ENCODE peak calls at places on chromosomes 6 and 20, in eight cellular contexts. A, N, G, T, Q, V, F and I are unnamed samples.
A peak's percentile ranks its signal among the peaks of the same experiment; 100 is the strongest.

GRCh38 chr20:20373046-20373706 is 5.3 kb downstream of the INSM1 start:
- DNase-seq in Q (no peak), G (no peak), N (no peak), V (no peak), F (no peak), A (no peak), T (no peak), I (no peak)

GRCh38 chr6:129331450-129332138 is 378.4 kb downstream of the ARHGAP18 start:
- DNase-seq in V (no peak), Q (no peak), N (no peak), T (no peak), G (no peak), F (no peak), A (peak; percentile 73), I (no peak)

GRCh38 chr6:33856655-33857054 is 52.9 kb upstream of the MLN start:
- DNase-seq in T (no peak), Q (no peak), F (no peak), N (no peak), A (no peak), V (no peak), G (no peak), I (no peak)

GRCh38 chr6:97591955-97592354 is 308.9 kb upstream of the MMS22L start:
- DNase-seq in T (no peak), Q (no peak), F (no peak), V (no peak), G (no peak), N (no peak), A (no peak), I (no peak)

GRCh38 chr6:106114492-106114891 is 28.4 kb downstream of the PRDM1 start:
- DNase-seq in T (no peak), F (no peak), G (no peak), Q (no peak), A (no peak), V (no peak), N (no peak), I (no peak)

GRCh38 chr20:25668446-25668845 is 28.2 kb downstream of the ZNF337 start:
- DNase-seq in V (no peak), Q (no peak), A (no peak), G (no peak), N (no peak), F (no peak), T (no peak), I (no peak)

GRCh38 chr20:56893206-56893605 is 264.1 kb downstream of the TFAP2C start:
- DNase-seq in G (no peak), T (no peak), A (no peak), F (no peak), Q (no peak), V (no peak), N (no peak), I (no peak)

GRCh38 chr6:89351632-89352328 is 742 bp downstream of the UBE2J1 start:
- DNase-seq in N (no peak), A (peak; percentile 47), F (no peak), G (no peak), T (no peak), Q (no peak), V (no peak), I (no peak)

GRCh38 chr6:110878751-110879539 is 4.4 kb downstream of the AMD1 start:
- DNase-seq in T (no peak), Q (no peak), A (peak; percentile 21), F (no peak), G (no peak), N (no peak), V (peak; percentile 20), I (peak; percentile 69)

GRCh38 chr6:123263981-123264380 is 267.9 kb downstream of the CLVS2 start:
- DNase-seq in T (no peak), F (no peak), Q (no peak), N (no peak), V (no peak), A (no peak), G (no peak), I (no peak)

GRCh38 chr6:150813319-150813992 is 52.0 kb upstream of the MTHFD1L start:
- DNase-seq in G (no peak), N (no peak), T (no peak), Q (no peak), A (no peak), F (peak; percentile 92), V (no peak), I (peak; percentile 23)

GRCh38 chr6:139647001-139647400 is 272.6 kb upstream of the CITED2 start:
- DNase-seq in A (no peak), N (no peak), G (no peak), V (no peak), T (no peak), F (no peak), Q (no peak), I (no peak)

GRCh38 chr6:53654745-53655240 is 10.8 kb downstream of the KLHL31 start:
- DNase-seq in T (no peak), Q (no peak), F (no peak), A (no peak), G (no peak), N (no peak), V (no peak), I (no peak)

GRCh38 chr6:61887425-61887824 is 398.6 kb downstream of the KHDRBS2 start:
- DNase-seq in N (no peak), T (no peak), A (no peak), G (no peak), V (no peak), F (no peak), Q (no peak), I (no peak)

DNA sequence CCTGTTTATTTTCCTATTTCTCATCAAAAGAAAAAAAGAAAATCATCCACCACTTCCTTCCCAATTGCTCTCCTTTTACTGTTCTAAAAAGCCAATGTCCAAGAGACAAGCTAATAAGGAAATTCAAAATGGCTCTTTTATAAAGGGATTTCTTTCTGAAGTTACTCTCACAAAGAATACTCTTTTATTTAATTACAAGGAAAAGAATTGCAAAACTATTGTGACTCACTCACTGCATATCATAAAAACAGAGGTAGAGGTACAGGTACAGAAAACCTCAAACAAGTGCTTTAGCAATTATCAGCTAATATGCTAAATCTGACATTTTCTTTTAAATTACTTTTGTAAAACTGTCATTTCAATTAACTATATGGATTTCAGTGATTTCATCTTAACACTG is 18.1 kb downstream of the DEK start:
- DNase-seq in F (no peak), G (no peak), A (no peak), V (no peak), N (no peak), T (no peak), Q (no peak), I (no peak)
- H3K4me3 ChIP-seq in F (no peak overlapping the region), G (no peak overlapping the region), A (no peak overlapping the region), V (no peak overlapping the region), N (no peak overlapping the region), T (no peak overlapping the region), Q (no peak overlapping the region), I (no peak overlapping the region)

DNA sequence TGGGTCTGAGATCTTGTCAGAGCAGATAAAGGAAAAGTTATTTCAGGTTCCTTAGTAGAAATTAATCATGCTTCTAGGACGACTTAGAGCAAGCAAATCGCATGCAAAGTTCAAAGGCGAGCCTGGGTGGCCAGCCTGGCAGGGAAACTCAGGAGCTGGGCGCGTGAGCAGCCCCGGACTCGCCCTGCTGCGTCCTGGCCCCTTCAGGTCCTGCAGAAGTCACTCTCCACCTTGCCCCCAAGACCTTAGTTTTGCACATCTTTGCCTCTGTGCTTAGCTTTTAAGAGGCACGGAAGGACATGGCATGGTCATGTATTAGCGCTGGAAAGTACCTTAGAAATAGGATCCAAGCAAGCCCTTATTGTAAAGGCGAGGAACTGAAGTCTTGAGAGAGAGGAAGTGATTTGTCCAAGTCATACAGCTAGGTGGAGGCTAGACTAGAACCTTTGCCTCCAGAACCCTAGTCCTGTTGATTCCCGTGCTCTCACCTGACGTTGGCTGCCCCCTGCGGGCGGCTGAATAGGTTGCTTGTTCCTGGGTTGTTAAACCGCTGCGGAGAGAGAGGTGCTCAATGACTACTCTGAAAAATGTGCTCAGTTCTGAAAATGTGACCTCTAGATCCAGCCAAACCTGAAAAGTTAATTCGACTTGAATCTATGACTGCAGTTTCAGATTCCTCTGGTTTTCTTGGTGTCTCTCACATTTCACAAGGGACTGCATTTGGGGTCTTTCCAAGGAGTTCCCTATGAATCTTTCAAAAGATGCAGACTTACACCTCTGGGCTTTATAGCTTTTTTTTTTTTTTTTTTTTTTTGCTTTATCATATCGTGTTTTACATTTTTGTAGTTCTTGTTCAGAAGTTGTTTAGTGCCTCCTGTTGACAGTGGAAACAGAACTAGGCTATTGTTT is 2.7 kb downstream of the MYB start:
- DNase-seq in A (peak; percentile 35), F (peak; percentile 83), N (no peak), T (peak; percentile 61), G (peak; percentile 23), Q (no peak), V (no peak), I (no peak)
- H3K27ac ChIP-seq in A (no peak overlapping the region), F (no peak overlapping the region), N (no peak overlapping the region), T (no peak overlapping the region), G (no peak overlapping the region), Q (no peak overlapping the region), V (no peak overlapping the region), I (no peak overlapping the region)

DNA sequence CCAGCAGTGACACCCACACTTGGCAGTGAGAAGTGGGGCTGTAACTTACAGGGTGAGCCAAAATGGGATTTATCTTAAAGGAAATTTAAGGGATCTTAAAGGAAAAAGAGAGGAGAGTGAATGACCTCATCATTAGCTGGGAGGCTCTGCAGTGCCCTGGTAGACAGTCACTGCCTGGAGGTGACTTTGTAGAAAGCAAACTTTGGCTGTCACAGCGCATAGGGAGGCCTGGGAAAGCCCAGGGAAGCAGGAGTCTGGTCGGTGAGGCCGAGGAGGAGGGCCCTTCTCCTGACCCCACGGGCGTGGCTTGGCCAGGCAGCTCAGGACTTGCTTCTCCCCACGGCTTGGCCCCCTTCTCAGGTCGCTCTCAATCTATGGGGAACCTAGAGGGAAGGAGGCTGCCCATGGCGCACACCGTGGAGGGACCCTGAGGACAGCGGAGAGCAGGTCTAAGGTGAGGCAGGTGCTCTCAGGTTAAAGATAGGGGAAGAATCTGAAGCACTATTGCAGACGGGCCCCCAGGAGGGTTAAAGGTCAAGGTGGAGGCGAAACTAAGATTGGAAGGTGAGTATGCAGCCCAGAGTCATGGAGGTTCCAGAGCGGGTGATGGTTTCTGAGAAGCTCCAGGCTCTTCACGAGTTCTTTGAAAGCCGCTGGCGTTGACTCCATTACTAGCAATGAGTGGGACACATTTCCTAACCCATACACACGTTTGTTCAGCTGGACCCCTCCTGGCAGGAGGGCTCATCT is 15.6 kb upstream of the RIPK1 start:
- DNase-seq in T (no peak), G (no peak), Q (no peak), V (no peak), F (no peak), N (no peak), A (no peak), I (no peak)
- H3K4me3 ChIP-seq in T (no peak overlapping the region), G (no peak overlapping the region), Q (no peak overlapping the region), V (no peak overlapping the region), F (peak overlapping the region; percentile 57), N (no peak overlapping the region), A (no peak overlapping the region), I (no peak overlapping the region)

DNA sequence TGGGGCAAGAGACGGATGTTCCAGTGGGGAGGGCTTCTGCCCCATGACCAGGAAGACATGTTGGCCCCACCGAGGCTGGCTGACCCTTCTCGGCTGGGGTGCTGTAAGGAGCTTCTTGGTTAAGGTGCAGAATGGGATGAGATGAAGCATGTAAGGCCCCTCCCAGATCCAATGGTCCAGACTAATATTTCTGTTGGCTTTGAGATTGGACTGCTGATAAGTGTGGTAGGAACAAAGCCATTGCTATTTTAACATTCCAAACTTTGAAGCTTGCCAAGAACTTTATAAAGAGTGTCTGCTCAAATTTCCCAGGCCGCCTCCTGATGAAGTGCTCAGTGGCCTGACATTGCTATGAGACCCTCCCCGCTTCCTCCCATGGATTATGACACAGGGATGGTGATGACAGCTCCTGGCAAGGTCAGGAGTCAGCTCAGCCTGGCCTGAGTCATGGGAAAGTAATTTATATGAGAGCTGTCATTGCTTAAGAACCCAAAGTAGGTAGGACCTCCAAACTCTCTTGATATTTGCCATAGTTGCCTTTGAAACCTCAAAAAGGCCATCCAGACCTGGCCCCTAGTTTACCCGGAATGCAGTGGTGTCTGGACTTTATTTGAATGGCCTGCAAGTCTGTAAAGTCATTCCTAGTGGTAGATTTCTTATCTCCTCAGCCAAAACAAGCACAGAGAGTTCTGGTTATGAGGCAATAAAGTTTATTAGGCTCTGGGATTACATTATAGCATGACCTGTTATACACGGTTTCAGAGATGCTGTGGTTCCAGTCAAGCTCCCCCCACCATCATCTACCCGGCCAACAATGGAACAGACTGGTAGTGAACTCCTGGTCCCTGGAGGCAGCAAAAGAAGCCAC is 55.2 kb downstream of the TGM2 start:
- DNase-seq in V (no peak), F (no peak), Q (peak; percentile 87), G (no peak), T (no peak), N (peak; percentile 99), A (peak; percentile 84), I (no peak)
- H3K27ac ChIP-seq in V (peak overlapping the region; percentile 63), F (no peak overlapping the region), Q (peak overlapping the region; percentile 79), G (no peak overlapping the region), T (peak overlapping the region; percentile 77), N (peak overlapping the region; percentile 88), A (peak overlapping the region; percentile 73), I (no peak overlapping the region)